ENCODE peak calls at places on chromosomes 7 and 10, in nine cellular contexts. One of them, this sample, is unnamed.

GRCh38 chr10:87761892-87762291 is 56.1 kb downstream of the ATAD1 start:
- DNase-seq in NCI-H510A treated with DMSO at 0.1 percent for 48 hours: no peak
- DNase-seq in activated CD4-positive, alpha-beta T cell treated with anti-CD3 and anti-CD28 coated beads for 1 hour: no peak
- DNase-seq in heart left ventricle: no peak
- DNase-seq in ACHN: peak; percentile 65
- DNase-seq in amniotic epithelial cell: peak; percentile 98
- DNase-seq in WTC11: no peak
- DNase-seq in Right ventricle myocardium superior: no peak
- DNase-seq in mucosa of descending colon: no peak
- DNase-seq in this sample: no peak

GRCh38 chr10:123506455-123506854 is 159.7 kb upstream of the GPR26 start:
- DNase-seq in Right ventricle myocardium superior: no peak
- DNase-seq in activated CD4-positive, alpha-beta T cell treated with anti-CD3 and anti-CD28 coated beads for 1 hour: no peak
- DNase-seq in amniotic epithelial cell: no peak
- DNase-seq in mucosa of descending colon: no peak
- DNase-seq in NCI-H510A treated with DMSO at 0.1 percent for 48 hours: no peak
- DNase-seq in WTC11: no peak
- DNase-seq in ACHN: no peak
- DNase-seq in heart left ventricle: no peak
- DNase-seq in this sample: no peak

GRCh38 chr10:107727762-107728317 is 563.3 kb upstream of the SORCS1 start:
- DNase-seq in NCI-H510A treated with DMSO at 0.1 percent for 48 hours: no peak
- DNase-seq in Right ventricle myocardium superior: no peak
- DNase-seq in mucosa of descending colon: no peak
- DNase-seq in WTC11: no peak
- DNase-seq in ACHN: no peak
- DNase-seq in heart left ventricle: no peak
- DNase-seq in activated CD4-positive, alpha-beta T cell treated with anti-CD3 and anti-CD28 coated beads for 1 hour: no peak
- DNase-seq in amniotic epithelial cell: no peak
- DNase-seq in this sample: no peak

GRCh38 chr7:44112997-44113763 is 9.0 kb downstream of the AEBP1 start:
- DNase-seq in WTC11: no peak
- DNase-seq in activated CD4-positive, alpha-beta T cell treated with anti-CD3 and anti-CD28 coated beads for 1 hour: no peak
- DNase-seq in mucosa of descending colon: no peak
- DNase-seq in Right ventricle myocardium superior: peak; percentile 35
- DNase-seq in heart left ventricle: no peak
- DNase-seq in NCI-H510A treated with DMSO at 0.1 percent for 48 hours: no peak
- DNase-seq in ACHN: no peak
- DNase-seq in amniotic epithelial cell: no peak
- DNase-seq in this sample: no peak

GRCh38 chr7:107236857-107237256 is 68.1 kb downstream of the HBP1 start:
- DNase-seq in Right ventricle myocardium superior: no peak
- DNase-seq in amniotic epithelial cell: peak; percentile 12
- DNase-seq in NCI-H510A treated with DMSO at 0.1 percent for 48 hours: no peak
- DNase-seq in heart left ventricle: no peak
- DNase-seq in mucosa of descending colon: no peak
- DNase-seq in WTC11: no peak
- DNase-seq in activated CD4-positive, alpha-beta T cell treated with anti-CD3 and anti-CD28 coated beads for 1 hour: no peak
- DNase-seq in ACHN: no peak
- DNase-seq in this sample: no peak

GRCh38 chr10:114239994-114240345 is 916 bp downstream of the VWA2 start:
- DNase-seq in activated CD4-positive, alpha-beta T cell treated with anti-CD3 and anti-CD28 coated beads for 1 hour: no peak
- DNase-seq in Right ventricle myocardium superior: no peak
- DNase-seq in heart left ventricle: no peak
- DNase-seq in amniotic epithelial cell: no peak
- DNase-seq in WTC11: peak; percentile 25
- DNase-seq in ACHN: no peak
- DNase-seq in mucosa of descending colon: no peak
- DNase-seq in NCI-H510A treated with DMSO at 0.1 percent for 48 hours: peak; percentile 71
- DNase-seq in this sample: no peak

GRCh38 chr10:42980553-42981357 is 96.1 kb upstream of the RET start:
- DNase-seq in mucosa of descending colon: no peak
- DNase-seq in activated CD4-positive, alpha-beta T cell treated with anti-CD3 and anti-CD28 coated beads for 1 hour: peak; percentile 5
- DNase-seq in Right ventricle myocardium superior: peak; percentile 13
- DNase-seq in heart left ventricle: peak; percentile 49
- DNase-seq in ACHN: no peak
- DNase-seq in WTC11: no peak
- DNase-seq in amniotic epithelial cell: no peak
- DNase-seq in NCI-H510A treated with DMSO at 0.1 percent for 48 hours: no peak
- DNase-seq in this sample: no peak

GRCh38 chr10:43846187-43846680 is 197.6 kb upstream of the ZNF32 start:
- DNase-seq in amniotic epithelial cell: peak; percentile 79
- DNase-seq in WTC11: no peak
- DNase-seq in Right ventricle myocardium superior: peak; percentile 65
- DNase-seq in NCI-H510A treated with DMSO at 0.1 percent for 48 hours: no peak
- DNase-seq in activated CD4-positive, alpha-beta T cell treated with anti-CD3 and anti-CD28 coated beads for 1 hour: no peak
- DNase-seq in heart left ventricle: peak; percentile 77
- DNase-seq in mucosa of descending colon: peak; percentile 47
- DNase-seq in ACHN: no peak
- DNase-seq in this sample: peak; percentile 34

GRCh38 chr7:100010901-100011300 is 4.5 kb upstream of the ZKSCAN1 start:
- DNase-seq in mucosa of descending colon: no peak
- DNase-seq in amniotic epithelial cell: no peak
- DNase-seq in Right ventricle myocardium superior: no peak
- DNase-seq in WTC11: no peak
- DNase-seq in NCI-H510A treated with DMSO at 0.1 percent for 48 hours: no peak
- DNase-seq in ACHN: no peak
- DNase-seq in heart left ventricle: no peak
- DNase-seq in activated CD4-positive, alpha-beta T cell treated with anti-CD3 and anti-CD28 coated beads for 1 hour: no peak
- DNase-seq in this sample: no peak

GRCh38 chr7:28698744-28699291 is 259.3 kb downstream of the TRIL start:
- DNase-seq in mucosa of descending colon: no peak
- DNase-seq in heart left ventricle: no peak
- DNase-seq in activated CD4-positive, alpha-beta T cell treated with anti-CD3 and anti-CD28 coated beads for 1 hour: no peak
- DNase-seq in Right ventricle myocardium superior: no peak
- DNase-seq in NCI-H510A treated with DMSO at 0.1 percent for 48 hours: no peak
- DNase-seq in ACHN: no peak
- DNase-seq in amniotic epithelial cell: no peak
- DNase-seq in WTC11: no peak
- DNase-seq in this sample: no peak

GRCh38 chr10:28241766-28242399 is 61.0 kb downstream of the MPP7 start:
- DNase-seq in Right ventricle myocardium superior: no peak
- DNase-seq in NCI-H510A treated with DMSO at 0.1 percent for 48 hours: peak; percentile 57
- DNase-seq in mucosa of descending colon: no peak
- DNase-seq in heart left ventricle: no peak
- DNase-seq in ACHN: peak; percentile 53
- DNase-seq in WTC11: peak; percentile 28
- DNase-seq in activated CD4-positive, alpha-beta T cell treated with anti-CD3 and anti-CD28 coated beads for 1 hour: no peak
- DNase-seq in amniotic epithelial cell: peak; percentile 43
- DNase-seq in this sample: peak; percentile 71

GRCh38 chr10:87622290-87623004 is 37.2 kb upstream of the PAPSS2 start:
- DNase-seq in NCI-H510A treated with DMSO at 0.1 percent for 48 hours: no peak
- DNase-seq in activated CD4-positive, alpha-beta T cell treated with anti-CD3 and anti-CD28 coated beads for 1 hour: no peak
- DNase-seq in heart left ventricle: no peak
- DNase-seq in Right ventricle myocardium superior: no peak
- DNase-seq in ACHN: no peak
- DNase-seq in WTC11: peak; percentile 38
- DNase-seq in amniotic epithelial cell: no peak
- DNase-seq in mucosa of descending colon: no peak
- DNase-seq in this sample: no peak

GRCh38 chr10:49167629-49168540 is 20.3 kb downstream of the TMEM273 start:
- DNase-seq in heart left ventricle: no peak
- DNase-seq in mucosa of descending colon: no peak
- DNase-seq in activated CD4-positive, alpha-beta T cell treated with anti-CD3 and anti-CD28 coated beads for 1 hour: no peak
- DNase-seq in NCI-H510A treated with DMSO at 0.1 percent for 48 hours: no peak
- DNase-seq in ACHN: no peak
- DNase-seq in Right ventricle myocardium superior: no peak
- DNase-seq in WTC11: no peak
- DNase-seq in amniotic epithelial cell: no peak
- DNase-seq in this sample: no peak

GRCh38 chr10:72692057-72692891 is at the start of gene MCU:
- DNase-seq in mucosa of descending colon: peak; percentile 96
- DNase-seq in NCI-H510A treated with DMSO at 0.1 percent for 48 hours: peak; percentile 96
- DNase-seq in Right ventricle myocardium superior: peak; percentile 96
- DNase-seq in activated CD4-positive, alpha-beta T cell treated with anti-CD3 and anti-CD28 coated beads for 1 hour: peak; percentile 90
- DNase-seq in WTC11: peak; percentile 96
- DNase-seq in ACHN: peak; percentile 45
- DNase-seq in heart left ventricle: peak; percentile 96
- DNase-seq in amniotic epithelial cell: peak; percentile 89
- DNase-seq in this sample: peak; percentile 66

GRCh38 chr10:48331436-48331835 is 25.0 kb downstream of the MAPK8 start:
- DNase-seq in Right ventricle myocardium superior: no peak
- DNase-seq in ACHN: no peak
- DNase-seq in heart left ventricle: no peak
- DNase-seq in WTC11: no peak
- DNase-seq in activated CD4-positive, alpha-beta T cell treated with anti-CD3 and anti-CD28 coated beads for 1 hour: no peak
- DNase-seq in amniotic epithelial cell: no peak
- DNase-seq in mucosa of descending colon: no peak
- DNase-seq in NCI-H510A treated with DMSO at 0.1 percent for 48 hours: no peak
- DNase-seq in this sample: no peak

GRCh38 chr10:102644646-102645387 is 538 bp downstream of the TRIM8 start:
- DNase-seq in WTC11: peak; percentile 83
- DNase-seq in activated CD4-positive, alpha-beta T cell treated with anti-CD3 and anti-CD28 coated beads for 1 hour: peak; percentile 74
- DNase-seq in amniotic epithelial cell: peak; percentile 66
- DNase-seq in Right ventricle myocardium superior: peak; percentile 92
- DNase-seq in NCI-H510A treated with DMSO at 0.1 percent for 48 hours: peak; percentile 60
- DNase-seq in mucosa of descending colon: peak; percentile 92
- DNase-seq in heart left ventricle: peak; percentile 91
- DNase-seq in ACHN: peak; percentile 82
- DNase-seq in this sample: no peak

GRCh38 chr10:95246582-95247051 is 44.2 kb downstream of the PDLIM1 start:
- DNase-seq in WTC11: peak; percentile 86
- DNase-seq in NCI-H510A treated with DMSO at 0.1 percent for 48 hours: peak; percentile 35
- DNase-seq in ACHN: peak; percentile 80
- DNase-seq in mucosa of descending colon: peak; percentile 61
- DNase-seq in activated CD4-positive, alpha-beta T cell treated with anti-CD3 and anti-CD28 coated beads for 1 hour: peak; percentile 11
- DNase-seq in amniotic epithelial cell: peak; percentile 70
- DNase-seq in Right ventricle myocardium superior: peak; percentile 76
- DNase-seq in heart left ventricle: peak; percentile 72
- DNase-seq in this sample: peak; percentile 71

GRCh38 chr10:13053794-13054462 is 46.0 kb upstream of the OPTN start:
- DNase-seq in ACHN: no peak
- DNase-seq in heart left ventricle: no peak
- DNase-seq in NCI-H510A treated with DMSO at 0.1 percent for 48 hours: peak; percentile 65
- DNase-seq in activated CD4-positive, alpha-beta T cell treated with anti-CD3 and anti-CD28 coated beads for 1 hour: no peak
- DNase-seq in amniotic epithelial cell: no peak
- DNase-seq in WTC11: peak; percentile 22
- DNase-seq in mucosa of descending colon: no peak
- DNase-seq in Right ventricle myocardium superior: no peak
- DNase-seq in this sample: no peak

GRCh38 chr10:20916976-20917375 is 19.9 kb upstream of the NEBL start:
- DNase-seq in Right ventricle myocardium superior: no peak
- DNase-seq in activated CD4-positive, alpha-beta T cell treated with anti-CD3 and anti-CD28 coated beads for 1 hour: no peak
- DNase-seq in ACHN: no peak
- DNase-seq in NCI-H510A treated with DMSO at 0.1 percent for 48 hours: no peak
- DNase-seq in amniotic epithelial cell: no peak
- DNase-seq in mucosa of descending colon: no peak
- DNase-seq in WTC11: no peak
- DNase-seq in heart left ventricle: no peak
- DNase-seq in this sample: no peak

GRCh38 chr7:44378744-44379143 is 53.4 kb upstream of the CAMK2B start:
- DNase-seq in mucosa of descending colon: no peak
- DNase-seq in ACHN: peak; percentile 23
- DNase-seq in NCI-H510A treated with DMSO at 0.1 percent for 48 hours: no peak
- DNase-seq in amniotic epithelial cell: peak; percentile 89
- DNase-seq in WTC11: no peak
- DNase-seq in Right ventricle myocardium superior: no peak
- DNase-seq in heart left ventricle: no peak
- DNase-seq in activated CD4-positive, alpha-beta T cell treated with anti-CD3 and anti-CD28 coated beads for 1 hour: no peak
- DNase-seq in this sample: peak; percentile 68

GRCh38 chr7:19116121-19117080 is 1.0 kb downstream of the TWIST1 start:
- DNase-seq in WTC11: peak; percentile 50
- DNase-seq in Right ventricle myocardium superior: peak; percentile 43
- DNase-seq in heart left ventricle: peak; percentile 62
- DNase-seq in NCI-H510A treated with DMSO at 0.1 percent for 48 hours: no peak
- DNase-seq in activated CD4-positive, alpha-beta T cell treated with anti-CD3 and anti-CD28 coated beads for 1 hour: no peak
- DNase-seq in amniotic epithelial cell: peak; percentile 58
- DNase-seq in mucosa of descending colon: no peak
- DNase-seq in ACHN: no peak
- DNase-seq in this sample: no peak

GRCh38 chr7:44401692-44402091 is 76.3 kb upstream of the CAMK2B start:
- DNase-seq in activated CD4-positive, alpha-beta T cell treated with anti-CD3 and anti-CD28 coated beads for 1 hour: no peak
- DNase-seq in amniotic epithelial cell: no peak
- DNase-seq in NCI-H510A treated with DMSO at 0.1 percent for 48 hours: no peak
- DNase-seq in WTC11: no peak
- DNase-seq in mucosa of descending colon: no peak
- DNase-seq in heart left ventricle: no peak
- DNase-seq in Right ventricle myocardium superior: no peak
- DNase-seq in ACHN: no peak
- DNase-seq in this sample: no peak